ENCODE peak calls at places on chromosome 2, in six cellular contexts. G is ELR; I is activated CD8-positive, alpha-beta memory T cell treated with anti-CD3 and anti-CD28 coated beads for 24 hours; Y is colonic mucosa; X is left cardiac atrium; B is nucleus accumbens. C is an unnamed sample.

GRCh38 chr2:88481937-88482336 is 29.4 kb upstream of the FOXI3 start:
- DNase-seq in X (no peak), B (no peak), Y (no peak), I (no peak), G (peak), C (no peak)

GRCh38 chr2:128624956-128625355 is 306.3 kb upstream of the HS6ST1 start:
- DNase-seq in B (no peak), G (no peak), X (no peak), I (no peak), Y (no peak), C (no peak)

GRCh38 chr2:216710531-216711282 is 15.4 kb upstream of the IGFBP5 start:
- DNase-seq in G (peak), X (no peak), Y (no peak), I (no peak), B (no peak), C (peak)

GRCh38 chr2:48607307-48608014 is 10.2 kb upstream of the GTF2A1L start:
- DNase-seq in X (no peak), B (no peak), I (no peak), G (peak), Y (no peak), C (no peak)

GRCh38 chr2:10161961-10162441 is 39.5 kb downstream of the RRM2 start:
- DNase-seq in X (no peak), Y (no peak), B (no peak), I (no peak), G (peak), C (no peak)

GRCh38 chr2:56971383-56971974 is 787.7 kb downstream of the CCDC85A start:
- DNase-seq in I (no peak), Y (no peak), B (no peak), G (no peak), X (no peak), C (no peak)

GRCh38 chr2:75882530-75882929 is 171.8 kb upstream of the GCFC2 start:
- DNase-seq in X (no peak), Y (no peak), B (no peak), G (no peak), I (no peak), C (no peak)

GRCh38 chr2:70541481-70542020 is 12.1 kb downstream of the TGFA start:
- DNase-seq in G (peak), Y (no peak), X (no peak), I (no peak), B (no peak), C (no peak)

GRCh38 chr2:18614042-18614441 is 24.7 kb upstream of the NT5C1B start:
- DNase-seq in Y (no peak), G (no peak), B (no peak), X (no peak), I (no peak), C (no peak)

GRCh38 chr2:170819941-170820646 is 3.4 kb downstream of the GAD1 start:
- DNase-seq in B (no peak), X (no peak), G (no peak), Y (no peak), I (no peak), C (no peak)

GRCh38 chr2:187150667-187151066 is 297.4 kb downstream of the CALCRL start:
- DNase-seq in G (peak), X (no peak), I (no peak), Y (no peak), B (no peak), C (no peak)

GRCh38 chr2:126655066-126655465 is 892 bp upstream of the GYPC start:
- DNase-seq in B (no peak), Y (no peak), I (no peak), G (peak), X (no peak), C (no peak)

GRCh38 chr2:4995466-4995865 is 696.7 kb upstream of the SOX11 start:
- DNase-seq in X (no peak), Y (no peak), G (no peak), I (no peak), B (no peak), C (no peak)

GRCh38 chr2:188984126-188984525 is 10.0 kb downstream of the COL3A1 start:
- DNase-seq in G (peak), I (no peak), Y (no peak), B (no peak), X (no peak), C (no peak)

GRCh38 chr2:7440985-7441384 is 523.8 kb downstream of the RNF144A start:
- DNase-seq in X (no peak), B (no peak), G (no peak), I (no peak), Y (no peak), C (no peak)